ENCODE peak calls at places on chromosomes 3 and 15, in four cellular contexts. Y is HFF-Myc, T is A549, J is GM12878. R is an unnamed sample.

GRCh38 chr3:127458698-127459097 is 131.8 kb downstream of the TPRA1 start:
- DNase-seq in Y (no peak), J (no peak), T (no peak), R (peak)

GRCh38 chr3:189580190-189580589 is 51.0 kb upstream of the TP63 start:
- DNase-seq in T (no peak), Y (no peak), J (no peak), R (no peak)

GRCh38 chr15:89673162-89673506 is 6.0 kb downstream of the PLIN1 start:
- DNase-seq in T (peak), Y (no peak), J (no peak), R (peak)

GRCh38 chr3:46913644-46914043 is 36.1 kb downstream of the PTH1R start:
- DNase-seq in J (no peak), T (peak), Y (no peak), R (peak)

GRCh38 chr3:151925419-151925818 is 52.0 kb downstream of the SUCNR1 start:
- DNase-seq in T (no peak), Y (no peak), J (no peak), R (no peak)

GRCh38 chr3:187919535-187919934 is 174.3 kb upstream of the BCL6 start:
- DNase-seq in Y (no peak), J (peak), T (no peak), R (no peak)

GRCh38 chr3:148372476-148372875 is 325.2 kb upstream of the AGTR1 start:
- DNase-seq in T (peak), Y (no peak), J (no peak), R (peak)

GRCh38 chr15:27454281-27455060 is 483.5 kb downstream of the GABRG3 start:
- DNase-seq in T (peak), Y (no peak), J (no peak), R (peak)

GRCh38 chr15:77944002-77944867 is 133.3 kb downstream of the TBC1D2B start:
- DNase-seq in J (no peak), Y (peak), T (peak), R (peak)

GRCh38 chr15:38817427-38818155 is 253.0 kb upstream of the RASGRP1 start:
- DNase-seq in T (peak), J (peak), Y (peak), R (peak)

GRCh38 chr3:32004111-32004790 is 22.7 kb downstream of the ZNF860 start:
- DNase-seq in J (no peak), Y (no peak), T (peak), R (no peak)

GRCh38 chr3:5153074-5153473 is 31.0 kb downstream of the ARL8B start:
- DNase-seq in J (no peak), Y (no peak), T (no peak), R (no peak)

GRCh38 chr3:196554205-196554604 is 14.1 kb downstream of the WDR53 start:
- DNase-seq in Y (no peak), J (no peak), T (no peak), R (no peak)

GRCh38 chr3:196559826-196560225 is 8.5 kb downstream of the WDR53 start:
- DNase-seq in Y (no peak), J (no peak), T (no peak), R (no peak)

GRCh38 chr3:196555295-196555694 is 13.1 kb downstream of the WDR53 start:
- DNase-seq in T (no peak), J (no peak), Y (no peak), R (no peak)

GRCh38 chr3:196558476-196558875 is 9.9 kb downstream of the WDR53 start:
- DNase-seq in J (no peak), T (no peak), Y (no peak), R (no peak)

GRCh38 chr3:196557236-196557635 is 11.1 kb downstream of the WDR53 start:
- DNase-seq in T (no peak), Y (no peak), J (no peak), R (no peak)
- H3K4me3 ChIP-seq in T (no peak), Y (no peak), J (no peak), R (no peak)

DNA sequence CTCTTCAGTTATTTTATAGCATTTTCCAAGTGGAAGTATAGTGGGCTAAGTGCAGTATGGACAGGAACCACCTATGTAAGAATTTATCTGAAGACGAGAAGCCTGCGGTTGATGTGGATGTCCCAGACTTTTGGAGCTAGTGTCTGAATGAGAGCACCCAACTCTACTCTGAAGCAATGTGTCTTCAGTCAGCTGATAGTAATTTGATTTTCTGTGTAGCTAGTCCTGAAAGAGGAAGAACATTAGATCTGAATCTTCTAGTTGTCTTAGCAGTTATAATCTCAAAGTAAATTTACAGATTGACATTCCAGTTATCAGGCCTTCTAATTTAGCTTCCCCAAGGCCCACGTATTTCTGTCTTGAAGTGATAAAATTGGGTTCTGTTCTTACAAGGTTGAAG is 1.4 kb downstream of the TCAIM start:
- DNase-seq in J (no peak), T (no peak), Y (no peak), R (no peak)
- H3K4me3 ChIP-seq in J (peak), T (peak), Y (peak), R (peak)

GRCh38 chr3:155015776-155016451 is 64.2 kb upstream of the MME start:
- DNase-seq in Y (no peak), T (no peak), J (no peak), R (no peak)

GRCh38 chr3:155014953-155015352 is 65.2 kb upstream of the MME start:
- DNase-seq in J (no peak), T (no peak), Y (no peak), R (no peak)

GRCh38 chr3:155019576-155019975 is 60.5 kb upstream of the MME start:
- DNase-seq in T (no peak), Y (no peak), J (no peak), R (peak)

GRCh38 chr3:155022896-155023295 is 57.2 kb upstream of the MME start:
- DNase-seq in T (no peak), Y (no peak), J (no peak), R (no peak)

GRCh38 chr3:155018621-155019330 is 61.3 kb upstream of the MME start:
- DNase-seq in Y (no peak), T (no peak), J (no peak), R (peak)
- H3K4me3 ChIP-seq in Y (no peak), T (no peak), J (no peak), R (no peak)

GRCh38 chr3:123341871-123342630 is 106.8 kb downstream of the ADCY5 start:
- DNase-seq in J (no peak), T (no peak), Y (no peak), R (no peak)

GRCh38 chr3:123344941-123345594 is 103.8 kb downstream of the ADCY5 start:
- DNase-seq in Y (no peak), T (no peak), J (no peak), R (peak)

GRCh38 chr3:123344175-123344908 is 104.5 kb downstream of the ADCY5 start:
- DNase-seq in T (no peak), Y (no peak), J (no peak), R (peak)

GRCh38 chr3:123342631-123343080 is 106.2 kb downstream of the ADCY5 start:
- DNase-seq in T (no peak), J (no peak), Y (no peak), R (no peak)

DNA sequence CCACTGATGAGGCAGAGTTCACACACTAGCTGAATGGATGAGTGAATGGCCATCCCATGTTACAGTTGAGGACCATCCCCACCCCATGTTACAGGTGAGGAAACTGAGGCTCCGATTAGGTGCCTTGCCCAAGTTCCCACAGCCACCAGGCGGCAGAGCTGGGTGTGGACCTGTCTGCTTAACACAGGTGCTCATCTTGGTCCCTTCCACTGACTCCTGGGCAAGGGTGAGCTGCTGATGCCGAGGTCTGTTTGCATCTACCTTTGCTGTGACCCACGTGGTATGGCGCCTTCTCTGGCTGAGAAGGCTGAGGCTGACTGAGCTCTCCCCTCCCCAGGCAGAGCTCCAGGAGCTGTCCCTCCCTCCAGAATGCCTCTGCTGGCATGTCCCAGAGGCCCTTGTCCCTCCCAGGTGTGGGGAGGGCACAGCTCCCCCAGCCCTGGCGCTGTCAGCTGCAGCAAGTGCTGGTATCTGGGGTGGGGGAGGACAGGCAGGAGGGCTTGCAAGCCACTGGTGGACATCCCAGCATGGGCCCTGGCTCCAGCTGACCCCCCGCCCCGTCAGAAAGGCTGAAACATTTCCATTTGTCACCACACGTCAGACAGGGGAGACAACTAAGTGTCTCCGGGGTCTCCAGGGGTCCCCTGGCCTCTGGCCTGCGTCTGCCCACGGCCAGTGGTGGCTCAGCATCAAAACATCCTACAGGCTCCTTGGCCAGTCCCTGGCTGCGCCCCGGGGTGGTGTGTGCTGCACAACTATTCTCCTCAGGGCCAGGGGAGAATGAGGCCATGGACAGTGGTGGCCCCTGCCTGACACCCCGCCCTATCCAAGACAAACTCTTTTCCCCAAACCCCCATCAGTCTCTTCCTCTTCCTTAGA is 105.4 kb downstream of the ADCY5 start:
- DNase-seq in T (no peak), J (no peak), Y (no peak), R (no peak)
- H3K4me3 ChIP-seq in T (no peak), J (no peak), Y (no peak), R (no peak)

DNA sequence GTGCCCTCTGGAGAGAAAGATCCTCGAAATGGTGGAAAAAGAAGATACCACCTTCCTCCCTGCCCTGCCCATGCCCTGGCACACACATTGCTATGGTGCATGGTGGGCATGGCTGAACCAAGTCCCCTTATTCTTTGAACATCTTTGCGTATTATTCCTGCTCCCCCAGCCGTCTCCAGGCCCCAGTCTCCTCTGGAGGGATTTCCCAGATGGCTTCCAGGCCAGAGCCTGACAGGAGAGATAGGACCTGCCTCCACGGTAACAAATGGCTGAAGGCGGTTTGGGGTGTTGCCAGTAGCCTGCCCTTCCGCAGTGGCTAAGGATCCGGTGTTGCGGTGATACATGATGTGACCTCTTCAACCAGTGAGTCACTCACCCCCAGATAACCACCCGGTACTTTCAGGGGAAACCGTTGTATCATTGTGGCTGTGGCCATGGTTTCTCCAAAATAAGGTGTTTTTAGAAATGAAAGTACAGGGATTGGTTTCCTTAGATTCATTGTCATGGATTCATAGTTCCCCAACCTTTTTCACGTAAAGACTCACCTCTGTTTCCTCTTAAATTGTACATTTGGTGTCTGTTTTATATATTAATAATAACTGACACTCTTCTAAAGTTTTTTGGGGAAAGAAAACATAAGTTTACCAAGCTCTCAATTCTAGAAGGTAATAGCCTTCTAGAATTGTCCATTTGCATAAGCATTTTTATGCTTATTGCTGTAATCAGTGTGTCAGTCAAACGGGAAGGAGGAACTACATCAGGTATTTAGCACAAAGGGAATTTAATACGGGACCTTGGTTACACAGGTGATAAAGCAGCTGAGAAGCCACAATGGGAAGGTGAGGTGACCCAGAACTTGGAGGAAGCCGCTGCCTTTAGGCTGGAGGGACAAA is 25.9 kb downstream of the SMAD3 start:
- DNase-seq in J (peak), T (peak), Y (peak), R (peak)
- H3K4me3 ChIP-seq in J (peak), T (peak), Y (no peak), R (peak)

GRCh38 chr3:195443391-195443989 is 670 bp upstream of the ACAP2 start:
- DNase-seq in Y (no peak), J (no peak), T (no peak), R (no peak)
- H3K4me3 ChIP-seq in Y (peak), J (peak), T (peak), R (peak)

GRCh38 chr3:175526191-175526590 is 667.1 kb downstream of the NAALADL2 start:
- DNase-seq in Y (no peak), J (no peak), T (no peak), R (peak)

GRCh38 chr3:175526609-175527280 is 667.6 kb downstream of the NAALADL2 start:
- DNase-seq in Y (no peak), J (no peak), T (no peak), R (peak)
- H3K4me3 ChIP-seq in Y (no peak), J (no peak), T (peak), R (peak)

DNA sequence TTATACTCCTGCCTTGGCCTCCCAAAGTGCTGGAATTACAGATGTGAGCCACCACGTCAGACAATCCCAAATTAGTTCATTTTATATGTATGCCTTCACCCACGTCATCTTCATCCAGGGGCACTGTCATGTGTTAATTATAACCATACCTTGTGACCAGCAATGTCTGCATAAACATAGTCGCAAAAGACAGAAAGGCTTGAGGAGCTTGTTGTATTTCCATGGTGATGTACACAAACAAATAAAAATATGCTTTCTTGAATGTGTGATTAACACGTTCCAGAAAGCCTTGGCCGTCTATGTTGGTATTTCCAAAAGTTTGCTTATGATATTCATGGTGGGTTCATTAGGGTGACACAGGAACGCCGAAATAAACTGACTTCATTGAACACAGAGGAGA is 524.7 kb upstream of the ZNF717 start:
- DNase-seq in T (no peak), Y (no peak), J (no peak), R (peak)
- H3K4me3 ChIP-seq in T (no peak), Y (no peak), J (no peak), R (no peak)